ENCODE peak calls at places on chromosomes 6 and 20, in five cellular contexts. C, E, L, N and R are unnamed samples.
A peak's percentile ranks its signal among the peaks of the same experiment; 100 is the strongest.

GRCh38 chr6:105993769-105994521 is 92.2 kb upstream of the PRDM1 start:
- DNase-seq in N (no peak), L (no peak), E (peak; percentile 65), C (peak; percentile 45), R (no peak)

GRCh38 chr6:124480021-124480430 is 482.2 kb upstream of the RNF217 start:
- DNase-seq in L (no peak), N (no peak), C (no peak), E (no peak), R (no peak)

GRCh38 chr20:33832113-33832853 is 21.1 kb downstream of the CHMP4B start:
- DNase-seq in C (peak; percentile 21), N (no peak), E (no peak), L (no peak), R (no peak)

GRCh38 chr6:167030222-167031072 is 31.2 kb downstream of the CEP43 start:
- DNase-seq in N (peak; percentile 51), L (no peak), E (no peak), C (no peak), R (no peak)

GRCh38 chr6:131061771-131062160 is 1.3 kb downstream of the EPB41L2 start:
- DNase-seq in N (no peak), L (no peak), C (no peak), E (no peak), R (no peak)

GRCh38 chr6:11126876-11127275 is 15.4 kb upstream of the ERVFRD-1 start:
- DNase-seq in C (peak; percentile 23), L (peak; percentile 31), E (peak; percentile 43), N (no peak), R (no peak)

GRCh38 chr6:104789770-104790190 is 69.9 kb downstream of the HACE1 start:
- DNase-seq in E (no peak), L (peak; percentile 18), C (peak; percentile 55), N (peak; percentile 52), R (peak; percentile 56)

GRCh38 chr6:90233994-90234393 is 62.6 kb downstream of the BACH2 start:
- DNase-seq in L (no peak), C (no peak), N (no peak), E (no peak), R (no peak)

GRCh38 chr6:161061576-161061975 is 70.0 kb downstream of the MAP3K4 start:
- DNase-seq in E (no peak), L (no peak), N (no peak), C (no peak), R (no peak)

GRCh38 chr20:49899551-49900383 is 15.6 kb downstream of the SPATA2 start:
- DNase-seq in C (peak; percentile 12), E (no peak), N (no peak), L (no peak), R (peak; percentile 49)

GRCh38 chr6:141552463-141552862 is 580.3 kb upstream of the GJE1 start:
- DNase-seq in N (no peak), C (peak; percentile 86), E (no peak), L (peak; percentile 89), R (peak; percentile 38)

GRCh38 chr6:137625808-137626207 is 131.6 kb upstream of the OLIG3 start:
- DNase-seq in L (no peak), C (no peak), N (no peak), E (no peak), R (no peak)

GRCh38 chr20:24332956-24333355 is 136.5 kb upstream of the SYNDIG1 start:
- DNase-seq in C (no peak), N (no peak), L (no peak), E (no peak), R (no peak)

GRCh38 chr20:47160240-47160639 is 196.3 kb downstream of the ZMYND8 start:
- DNase-seq in C (no peak), E (no peak), L (no peak), N (no peak), R (no peak)

GRCh38 chr20:54980321-54980960 is 505.0 kb downstream of the DOK5 start:
- DNase-seq in C (no peak), N (peak; percentile 5), E (no peak), L (no peak), R (peak; percentile 12)

GRCh38 chr6:70599187-70599586 is 32.5 kb downstream of the SDHAF4 start:
- DNase-seq in E (no peak), N (peak; percentile 19), L (no peak), C (no peak), R (no peak)

GRCh38 chr20:45489083-45489531 is 19.6 kb downstream of the WFDC2 start:
- DNase-seq in C (no peak), L (no peak), E (no peak), N (no peak), R (no peak)

GRCh38 chr6:83127976-83128375 is 60.5 kb downstream of the DOP1A start:
- DNase-seq in N (no peak), L (no peak), E (no peak), C (peak; percentile 79), R (no peak)

DNA sequence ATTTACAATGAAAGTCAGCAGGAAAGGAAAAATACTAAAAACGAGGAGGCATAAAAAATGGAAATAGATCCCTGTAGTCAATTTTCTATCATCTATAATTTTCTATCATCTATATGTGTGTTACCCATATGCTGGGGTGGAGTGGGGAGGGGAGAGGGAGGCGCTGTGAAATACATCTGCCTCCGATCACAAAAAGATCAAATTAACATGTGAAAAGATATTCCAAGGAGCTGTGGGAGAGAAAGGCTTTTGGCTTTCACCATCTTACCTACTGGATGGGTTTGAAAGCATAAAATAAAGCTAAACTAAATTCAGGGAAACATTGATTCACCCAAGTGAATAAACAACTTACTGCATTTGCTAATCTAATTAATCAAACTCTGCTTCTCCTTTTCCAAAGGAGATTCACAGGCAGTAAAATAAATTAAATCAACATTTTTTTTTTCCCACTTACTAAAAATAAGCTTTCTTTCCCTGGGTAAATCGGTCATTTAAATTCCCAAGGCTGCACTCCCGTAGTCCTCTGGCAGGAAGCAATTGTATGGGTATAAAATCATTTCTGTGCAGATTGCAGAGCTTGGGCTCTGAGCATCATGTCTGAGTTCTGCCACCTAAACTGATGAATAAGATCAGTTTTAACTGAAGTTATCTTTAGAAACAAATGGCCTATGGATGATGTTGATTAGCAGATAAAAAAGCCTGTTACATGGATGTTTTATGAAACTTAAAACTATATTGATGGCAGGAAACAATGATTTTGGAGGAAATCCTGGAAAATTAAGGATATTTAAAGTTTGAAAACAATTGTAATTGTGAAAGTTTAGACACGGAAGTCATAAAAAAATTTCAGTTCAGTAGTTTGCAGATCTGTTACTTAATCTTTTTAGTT is 147.9 kb downstream of the SOX4 start:
- DNase-seq in N (no peak), L (no peak), E (no peak), C (peak; percentile 43), R (no peak)
- TF ChIP-seq MAFK in N (no peak), L (no peak), E (no peak), C (no peak), R (no peak)

DNA sequence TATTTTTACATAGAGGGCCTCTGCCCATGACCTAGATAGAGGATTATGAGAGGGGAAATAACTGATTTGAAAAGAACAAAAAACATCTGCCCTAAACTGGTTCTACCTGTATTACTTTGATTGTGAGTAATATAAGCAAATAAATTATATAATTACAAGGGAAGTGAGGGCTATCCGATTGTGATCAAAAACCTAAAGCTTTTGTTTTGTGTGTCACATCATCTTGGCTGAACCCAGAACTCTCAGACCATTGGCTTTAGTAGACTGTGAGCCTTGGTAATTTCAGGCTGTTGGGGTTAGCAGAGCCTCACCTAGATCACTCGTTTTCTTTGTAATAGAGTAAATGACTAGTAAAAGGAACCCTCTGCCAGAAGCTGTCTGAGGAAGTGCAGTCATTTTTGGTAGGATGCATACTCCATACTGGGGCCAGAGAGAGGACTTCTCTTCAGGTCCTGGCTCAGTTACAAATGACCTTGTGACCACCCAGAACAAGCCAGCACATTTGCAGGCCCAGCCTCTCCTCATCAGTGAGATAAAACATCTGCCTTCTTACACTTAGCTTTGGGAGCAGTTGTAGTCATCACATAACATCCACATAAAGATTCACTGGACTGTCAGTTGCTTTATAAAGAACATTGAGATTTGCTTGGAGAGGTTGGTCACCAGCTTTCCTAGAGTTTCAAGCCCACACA is 13.5 kb downstream of the STK35 start:
- DNase-seq in E (no peak), C (peak; percentile 72), L (no peak), N (no peak), R (no peak)
- TF ChIP-seq MAFK in E (no peak), C (no peak), L (no peak), N (no peak), R (no peak)

DNA sequence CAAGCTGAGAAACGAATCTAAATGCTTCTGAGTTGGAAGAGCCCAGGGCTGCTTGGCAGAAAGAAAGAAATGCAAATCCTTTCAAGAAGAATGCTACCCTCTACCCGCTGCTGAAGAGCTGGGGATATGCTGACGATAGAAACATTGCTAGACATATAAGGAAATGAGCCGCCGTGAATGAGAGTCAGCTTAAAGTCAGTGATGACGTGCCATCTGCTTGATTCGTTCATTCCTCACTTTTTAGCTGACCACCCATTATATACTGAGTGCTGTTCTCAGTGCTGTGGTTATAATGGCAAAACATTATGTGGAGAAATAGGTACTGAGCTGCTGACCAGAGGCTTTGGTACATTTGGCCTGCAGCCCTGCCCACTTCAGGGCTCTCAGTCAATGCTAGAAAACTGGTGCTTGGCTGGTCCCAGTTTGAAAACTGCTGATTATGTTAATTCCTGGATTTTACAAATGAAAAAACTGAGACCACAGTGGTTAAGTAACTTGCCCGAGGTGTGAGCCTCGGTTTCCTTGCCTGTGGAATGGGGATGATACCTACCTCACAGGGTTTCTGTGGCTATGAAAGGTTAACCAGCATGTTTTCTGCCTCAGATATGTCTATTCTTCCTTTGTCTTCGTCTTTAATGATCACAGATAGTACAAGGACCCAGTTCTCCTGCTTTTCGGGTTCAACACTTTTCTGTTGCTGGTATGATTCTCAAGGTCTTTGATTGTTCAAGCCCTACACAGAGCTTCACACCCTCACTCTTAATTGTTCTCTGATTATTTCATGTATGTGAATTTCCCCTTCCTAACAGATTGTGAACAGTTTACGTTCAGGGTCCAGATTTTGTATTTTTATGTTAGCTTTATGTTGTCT is 27.7 kb upstream of the TULP4 start:
- DNase-seq in N (no peak), E (no peak), L (no peak), C (peak; percentile 98), R (peak; percentile 61)
- TF ChIP-seq MAFK in N (no peak), E (no peak), L (peak; percentile 82), C (no peak), R (peak; percentile 98)

GRCh38 chr6:166005401-166005845 is 162.2 kb downstream of the TBXT start:
- DNase-seq in L (no peak), E (no peak), C (peak; percentile 62), N (no peak), R (peak; percentile 72)
- TF ChIP-seq MAFK in L (no peak), E (no peak), C (no peak), N (no peak), R (no peak)

GRCh38 chr6:4606681-4607025 is 169.6 kb upstream of the CDYL start:
- DNase-seq in L (no peak), E (no peak), N (no peak), C (no peak), R (no peak)

GRCh38 chr6:4606016-4606415 is 170.2 kb upstream of the CDYL start:
- DNase-seq in E (no peak), N (no peak), L (no peak), C (no peak), R (no peak)

GRCh38 chr6:4603856-4604369 is 172.3 kb upstream of the CDYL start:
- DNase-seq in E (no peak), N (no peak), L (no peak), C (no peak), R (no peak)

GRCh38 chr6:4599924-4600323 is 176.3 kb upstream of the CDYL start:
- DNase-seq in L (peak; percentile 28), C (peak; percentile 84), E (no peak), N (no peak), R (no peak)

GRCh38 chr6:4603291-4603690 is 172.9 kb upstream of the CDYL start:
- DNase-seq in E (no peak), L (no peak), N (no peak), C (peak; percentile 67), R (no peak)
- TF ChIP-seq MAFK in E (no peak), L (no peak), N (no peak), C (no peak), R (no peak)